ENCODE peak calls at places on chromosomes 11 and 22, in six cellular contexts. M is glutamatergic neuron, E is fibroblast of lung, V is IMR-90, L is B cell, T is AG09309. G is an unnamed sample.

GRCh38 chr22:29445508-29445907 is 7.1 kb downstream of the RFPL1 start:
- DNase-seq in L (no peak), V (no peak), M (no peak), T (no peak), E (no peak), G (no peak)

GRCh38 chr11:78907636-78908035 is 333.0 kb upstream of the NARS2 start:
- DNase-seq in E (peak), L (no peak), V (peak), M (no peak), T (no peak), G (no peak)

GRCh38 chr22:50274311-50274710 is 4.1 kb upstream of the MAPK11 start:
- DNase-seq in E (peak), M (peak), L (peak), T (no peak), V (peak), G (peak)

GRCh38 chr22:23913661-23914353 is 19.6 kb downstream of the MIF start:
- DNase-seq in E (peak), V (peak), M (peak), T (peak), L (peak), G (peak)

GRCh38 chr11:74671520-74672196 is 59.6 kb downstream of the CHRDL2 start:
- DNase-seq in V (peak), E (peak), T (no peak), M (no peak), L (no peak), G (no peak)

GRCh38 chr11:78801161-78801884 is 226.7 kb upstream of the NARS2 start:
- DNase-seq in E (peak), V (peak), T (peak), M (no peak), L (no peak), G (no peak)

GRCh38 chr11:125429174-125429707 is 66.8 kb downstream of the FEZ1 start:
- DNase-seq in E (peak), M (peak), T (no peak), L (peak), V (peak), G (peak)

GRCh38 chr11:1450958-1451710 is 35.4 kb downstream of the MOB2 start:
- DNase-seq in T (no peak), E (no peak), M (no peak), V (no peak), L (no peak), G (no peak)

GRCh38 chr22:35805466-35805865 is 87.8 kb downstream of the APOL5 start:
- DNase-seq in V (no peak), E (peak), T (no peak), L (no peak), M (no peak), G (no peak)

GRCh38 chr22:21807545-21807944 is 59.9 kb downstream of the MAPK1 start:
- DNase-seq in V (peak), M (no peak), L (no peak), T (no peak), E (no peak), G (no peak)

GRCh38 chr11:83663446-83663845 is 377.3 kb upstream of the CCDC90B start:
- DNase-seq in L (no peak), E (peak), M (no peak), V (peak), T (no peak), G (no peak)

GRCh38 chr11:65316311-65316978 is 1.8 kb downstream of the CDC42EP2 start:
- DNase-seq in V (peak), L (no peak), T (peak), E (peak), M (no peak), G (no peak)

GRCh38 chr11:82975882-82976281 is 74.3 kb downstream of the DDIAS start:
- DNase-seq in T (no peak), E (no peak), M (no peak), L (no peak), V (no peak), G (no peak)

GRCh38 chr22:46734830-46735453 is 3.1 kb downstream of the CERK start:
- DNase-seq in V (no peak), E (no peak), M (no peak), L (peak), T (no peak), G (peak)

GRCh38 chr11:116202922-116203321 is 569.9 kb downstream of the BUD13 start:
- DNase-seq in E (no peak), T (no peak), V (no peak), M (no peak), L (no peak), G (no peak)

GRCh38 chr11:107731911-107732310 is 20.1 kb upstream of the SLN start:
- DNase-seq in M (no peak), T (no peak), V (no peak), E (no peak), L (no peak), G (no peak)

GRCh38 chr22:23119492-23120414 is 22.0 kb downstream of the RSPH14 start:
- DNase-seq in V (no peak), T (no peak), M (no peak), E (no peak), L (peak), G (no peak)

GRCh38 chr11:387193-387793 is 6.7 kb upstream of the PKP3 start:
- DNase-seq in M (no peak), T (no peak), E (no peak), L (no peak), V (no peak), G (no peak)

GRCh38 chr11:83162377-83162776 is 5.4 kb downstream of the PCF11 start:
- DNase-seq in T (no peak), V (peak), M (no peak), E (no peak), L (peak), G (no peak)

GRCh38 chr22:43823353-43823908 is 11.3 kb upstream of the EFCAB6 start:
- DNase-seq in T (no peak), L (no peak), V (no peak), E (peak), M (no peak), G (no peak)

GRCh38 chr11:1852885-1853284 is at the start of gene LSP1:
- DNase-seq in T (no peak), L (peak), M (no peak), E (no peak), V (no peak), G (peak)

GRCh38 chr11:91691872-91692271 is 532.7 kb upstream of the FAT3 start:
- DNase-seq in V (no peak), E (no peak), L (no peak), T (no peak), M (no peak), G (no peak)

GRCh38 chr11:130827697-130828377 is 88.4 kb downstream of the SNX19 start:
- DNase-seq in T (no peak), E (peak), V (peak), L (no peak), M (peak), G (no peak)

GRCh38 chr11:105935791-105936190 is 86.2 kb downstream of the MSANTD4 start:
- DNase-seq in V (peak), L (no peak), M (no peak), E (peak), T (no peak), G (no peak)

GRCh38 chr22:50027639-50028537 is 15.3 kb upstream of the IL17REL start:
- DNase-seq in E (peak), T (no peak), L (no peak), V (peak), M (no peak), G (no peak)

GRCh38 chr11:75167617-75168016 is 16.7 kb downstream of the SLCO2B1 start:
- DNase-seq in L (no peak), E (no peak), M (no peak), V (no peak), T (no peak), G (no peak)

GRCh38 chr11:129611661-129612566 is 203.7 kb upstream of the TMEM45B start:
- DNase-seq in E (peak), M (no peak), T (no peak), L (no peak), V (no peak), G (no peak)

GRCh38 chr22:37501176-37501609 is 15.0 kb upstream of the MFNG start:
- DNase-seq in V (no peak), T (no peak), E (no peak), L (no peak), M (no peak), G (no peak)

GRCh38 chr11:12831471-12832202 is 157.4 kb downstream of the TEAD1 start:
- DNase-seq in E (no peak), V (peak), M (no peak), T (no peak), L (no peak), G (no peak)

GRCh38 chr22:29517215-29517908 is 36.2 kb downstream of the THOC5 start:
- DNase-seq in M (no peak), L (no peak), T (no peak), V (no peak), E (no peak), G (no peak)

GRCh38 chr22:39962071-39962470 is 1.9 kb downstream of the TMA7B start:
- DNase-seq in V (no peak), M (no peak), T (no peak), E (peak), L (no peak), G (no peak)

GRCh38 chr11:40417627-40418026 is 1041.8 kb downstream of the LRRC4C start:
- DNase-seq in L (no peak), V (no peak), E (no peak), T (no peak), M (no peak), G (no peak)

GRCh38 chr11:95154514-95154913 is 64.9 kb downstream of the ENDOD1 start:
- DNase-seq in V (peak), L (peak), T (no peak), E (peak), M (peak), G (no peak)

GRCh38 chr11:122796128-122796717 is 42.1 kb upstream of the CRTAM start:
- DNase-seq in T (no peak), V (peak), L (peak), E (no peak), M (peak), G (peak)

GRCh38 chr11:119421941-119422504 is 949 bp downstream of the THY1 start:
- DNase-seq in V (peak), M (peak), L (no peak), E (peak), T (no peak), G (no peak)

GRCh38 chr22:28333106-28333505 is 346.5 kb downstream of the TTC28 start:
- DNase-seq in E (no peak), T (no peak), L (no peak), M (no peak), V (no peak), G (no peak)

GRCh38 chr11:126362879-126363655 is 7.6 kb downstream of the ST3GAL4 start:
- DNase-seq in E (no peak), V (no peak), M (no peak), L (no peak), T (no peak), G (no peak)

GRCh38 chr11:45213316-45213665 is 66.9 kb downstream of the PRDM11 start:
- DNase-seq in M (no peak), L (no peak), T (no peak), E (no peak), V (no peak), G (no peak)
- TF ChIP-seq CTCF in M (no peak), L (no peak), T (no peak), E (no peak), V (no peak), G (no peak)

GRCh38 chr11:112784323-112785073 is 176.7 kb upstream of the NCAM1 start:
- DNase-seq in T (peak), V (no peak), M (no peak), L (no peak), E (peak), G (no peak)

GRCh38 chr11:112776834-112777793 is 184.1 kb upstream of the NCAM1 start:
- DNase-seq in L (no peak), M (no peak), E (no peak), T (no peak), V (no peak), G (no peak)

GRCh38 chr11:112778091-112778889 is 182.9 kb upstream of the NCAM1 start:
- DNase-seq in L (no peak), V (no peak), E (no peak), M (no peak), T (no peak), G (no peak)

GRCh38 chr11:112783945-112784322 is 177.3 kb upstream of the NCAM1 start:
- DNase-seq in T (no peak), L (no peak), E (peak), V (no peak), M (no peak), G (no peak)

GRCh38 chr11:112780351-112781043 is 180.7 kb upstream of the NCAM1 start:
- DNase-seq in V (peak), T (no peak), E (peak), M (no peak), L (no peak), G (no peak)
- TF ChIP-seq CTCF in V (no peak), T (no peak), E (no peak), M (no peak), L (no peak), G (no peak)

GRCh38 chr11:59180907-59181306 is 9.0 kb downstream of the DTX4 start:
- DNase-seq in E (no peak), V (no peak), L (no peak), T (no peak), M (no peak), G (no peak)

GRCh38 chr11:59184876-59185275 is 12.9 kb downstream of the DTX4 start:
- DNase-seq in T (no peak), V (no peak), M (no peak), L (no peak), E (no peak), G (no peak)

GRCh38 chr11:59183768-59184167 is 11.8 kb downstream of the DTX4 start:
- DNase-seq in T (no peak), E (no peak), M (no peak), V (no peak), L (no peak), G (no peak)

GRCh38 chr11:59181746-59182456 is 10.0 kb downstream of the DTX4 start:
- DNase-seq in E (no peak), L (no peak), V (no peak), T (no peak), M (no peak), G (no peak)

DNA sequence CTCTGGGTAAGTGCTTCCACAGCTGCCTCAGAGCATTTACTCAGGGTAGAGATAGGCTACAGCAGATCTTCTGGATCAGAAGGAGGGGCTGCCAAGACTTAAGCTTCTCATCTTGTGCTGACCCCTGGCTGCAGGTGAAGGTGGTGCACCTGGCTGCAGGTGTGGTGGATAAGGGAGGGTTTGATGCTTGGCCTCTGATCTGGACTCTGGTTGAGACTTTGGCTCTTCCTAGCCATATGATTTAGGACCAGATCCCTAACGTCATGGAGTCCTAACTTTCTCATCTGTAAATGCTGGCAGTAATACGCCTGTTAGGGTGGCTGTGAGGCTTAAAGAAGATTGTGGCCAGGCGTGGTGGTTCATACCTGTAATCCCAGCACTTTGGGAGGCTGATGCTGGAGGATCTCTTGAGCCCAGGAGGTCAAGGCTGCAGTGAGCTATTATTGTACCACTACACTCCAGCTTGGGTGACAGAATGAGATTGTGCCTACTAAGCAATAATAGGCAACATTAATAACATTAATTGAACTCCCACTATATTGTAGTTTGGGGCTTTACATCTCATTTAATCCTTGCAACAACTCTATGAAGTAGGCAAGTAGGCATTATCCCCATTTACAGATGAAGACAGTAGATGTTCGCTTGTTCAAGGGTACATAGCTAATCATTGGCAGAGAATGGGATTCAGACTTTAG is 10.7 kb downstream of the DTX4 start:
- DNase-seq in L (peak), V (no peak), T (no peak), M (no peak), E (no peak), G (no peak)
- TF ChIP-seq CTCF in L (peak), V (no peak), T (peak), M (peak), E (peak), G (no peak)

DNA sequence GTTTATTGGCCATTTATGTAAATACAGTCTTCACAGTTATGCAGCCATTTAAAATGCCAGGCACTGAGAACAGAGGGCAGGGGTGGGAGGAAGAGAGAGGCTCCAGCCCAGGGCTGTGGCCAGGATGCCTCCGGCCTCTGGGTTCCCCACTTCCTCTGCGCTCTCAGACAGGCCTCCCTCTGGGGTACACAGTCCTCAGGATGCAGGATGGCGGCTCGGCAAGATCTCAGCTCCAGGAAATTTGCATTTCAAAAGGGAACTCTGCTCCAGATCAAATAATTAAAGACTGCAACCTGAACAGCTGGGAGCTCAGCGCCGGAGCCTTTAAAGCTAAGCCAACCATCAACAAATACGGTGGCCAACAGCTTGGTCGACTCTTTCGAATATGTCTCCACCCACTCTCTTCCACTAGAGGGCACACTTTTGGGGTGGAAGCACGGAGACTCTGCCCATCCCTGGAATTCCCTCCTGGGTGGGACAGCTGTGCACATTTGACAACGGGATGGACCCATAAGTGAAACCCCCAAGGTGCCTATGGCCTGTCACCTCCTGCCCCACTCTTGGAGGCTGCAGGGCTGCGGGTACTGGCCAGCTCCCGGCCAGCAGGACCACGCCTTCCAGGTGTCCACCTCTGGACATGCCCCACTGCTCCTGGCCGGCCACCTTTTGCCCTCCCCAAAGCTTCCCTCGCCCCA is 1044.7 kb downstream of the BRD1 start:
- DNase-seq in T (no peak), L (no peak), V (no peak), E (no peak), M (no peak), G (no peak)
- TF ChIP-seq CTCF in T (no peak), L (no peak), V (no peak), E (no peak), M (no peak), G (no peak)

GRCh38 chr11:87281496-87281895 is 243.8 kb downstream of the TMEM135 start:
- DNase-seq in T (peak), E (no peak), M (no peak), L (no peak), V (peak), G (no peak)
- TF ChIP-seq CTCF in T (peak), E (peak), M (no peak), L (no peak), V (peak), G (no peak)

DNA sequence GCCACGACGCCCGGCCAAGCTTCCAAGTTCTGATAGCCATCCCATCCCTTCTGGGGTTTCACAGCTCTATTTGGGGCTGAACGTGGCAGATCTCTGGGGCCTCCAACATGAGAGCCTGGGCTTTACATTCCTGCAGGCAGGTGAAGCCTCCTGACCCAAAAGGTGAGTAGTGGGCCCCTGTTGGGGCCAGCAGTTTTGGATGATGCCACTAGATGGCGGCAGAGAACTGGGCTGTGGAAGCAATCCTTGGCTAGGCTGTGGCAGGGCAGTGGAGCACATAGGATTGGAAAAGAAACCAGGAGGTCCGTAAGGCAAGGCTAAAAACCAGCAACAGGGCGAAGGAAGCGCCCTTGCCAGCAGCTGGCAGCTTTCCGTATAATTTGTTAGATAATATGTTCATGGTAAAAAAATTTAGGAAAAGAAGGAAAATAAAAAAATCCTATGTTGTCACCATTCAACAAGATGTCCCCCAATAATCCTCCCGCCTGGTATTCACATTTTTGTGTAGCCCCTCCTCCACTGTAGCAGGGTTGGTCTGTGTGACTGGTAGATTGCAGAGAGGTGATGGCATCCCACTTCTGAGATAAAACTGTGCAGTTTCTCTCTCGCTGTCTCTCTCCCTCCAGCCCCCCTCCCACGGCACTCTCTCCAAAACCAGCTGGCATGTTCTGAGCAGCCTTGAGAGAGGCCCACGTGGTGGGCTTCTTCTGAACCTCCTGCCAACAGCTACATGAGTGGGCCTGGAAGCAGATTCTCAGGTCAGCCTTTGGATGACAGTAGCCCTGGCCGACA is 43.6 kb upstream of the OR4B1 start:
- DNase-seq in M (peak), V (peak), T (peak), E (peak), L (peak), G (peak)
- TF ChIP-seq CTCF in M (peak), V (peak), T (peak), E (peak), L (peak), G (peak)